ENCODE peak calls at places on chromosomes 7 and 10, in six cellular contexts. O is IMR-90, V is mesenchymal stem cell, K is neuronal stem cell, F is H1, X is trophoblast cell. A is an unnamed sample.
A peak's percentile ranks its signal among the peaks of the same experiment; 100 is the strongest.

GRCh38 chr7:83190659-83191389 is 28.1 kb upstream of the PCLO start:
- DNase-seq in O (no peak), V (no peak), K (no peak), F (no peak), X (no peak), A (no peak)

GRCh38 chr7:48748081-48748833 is 176.1 kb upstream of the CDC14C start:
- DNase-seq in O (no peak), V (no peak), K (no peak), F (no peak), X (no peak), A (no peak)

GRCh38 chr7:96126382-96126781 is 195.5 kb downstream of the SLC25A13 start:
- DNase-seq in O (no peak), V (no peak), K (no peak), F (no peak), X (no peak), A (no peak)

GRCh38 chr7:151088856-151089699 is 2.8 kb downstream of the AGAP3 start:
- DNase-seq in O (peak; percentile 76), V (peak; percentile 98), K (peak; percentile 58), F (no peak), X (no peak), A (no peak)

GRCh38 chr10:91901784-91902677 is 7.3 kb downstream of the FGFBP3 start:
- DNase-seq in O (peak; percentile 97), V (peak; percentile 96), K (no peak), F (no peak), X (peak; percentile 54), A (no peak)

GRCh38 chr7:108335264-108335918 is 120.8 kb downstream of the NRCAM start:
- DNase-seq in O (no peak), V (peak; percentile 4), K (no peak), F (no peak), X (peak; percentile 6), A (no peak)

GRCh38 chr7:133481676-133482075 is 228.8 kb downstream of the EXOC4 start:
- DNase-seq in O (peak; percentile 83), V (peak; percentile 51), K (no peak), F (no peak), X (no peak), A (no peak)

GRCh38 chr7:1094870-1095269 is 7.0 kb downstream of the GPER1 start:
- DNase-seq in O (no peak), V (no peak), K (no peak), F (no peak), X (no peak), A (no peak)

GRCh38 chr10:119166564-119166963 is 1.1 kb upstream of the SFXN4 start:
- DNase-seq in O (no peak), V (no peak), K (no peak), F (no peak), X (no peak), A (no peak)

GRCh38 chr7:128005117-128005516 is 26.1 kb downstream of the LRRC4 start:
- DNase-seq in O (no peak), V (no peak), K (no peak), F (no peak), X (no peak), A (no peak)

GRCh38 chr7:144526912-144527610 is 123.6 kb upstream of the NOBOX start:
- DNase-seq in O (no peak), V (no peak), K (no peak), F (no peak), X (no peak), A (no peak)

GRCh38 chr10:35289198-35289597 is 47.1 kb upstream of the CCNY start:
- DNase-seq in O (no peak), V (no peak), K (no peak), F (no peak), X (no peak), A (no peak)

GRCh38 chr7:108973075-108973474 is 403.4 kb downstream of the DNAJB9 start:
- DNase-seq in O (no peak), V (no peak), K (no peak), F (no peak), X (no peak), A (no peak)

GRCh38 chr7:91183408-91183807 is 80.8 kb upstream of the FZD1 start:
- DNase-seq in O (no peak), V (no peak), K (no peak), F (no peak), X (no peak), A (no peak)

GRCh38 chr7:23477170-23477525 is 6.9 kb upstream of the IGF2BP3 start:
- DNase-seq in O (no peak), V (no peak), K (no peak), F (no peak), X (no peak), A (no peak)

GRCh38 chr10:8539056-8539455 is 484.6 kb downstream of the GATA3 start:
- DNase-seq in O (no peak), V (no peak), K (no peak), F (no peak), X (no peak), A (no peak)

GRCh38 chr7:47443049-47443448 is 138.9 kb downstream of the TNS3 start:
- DNase-seq in O (no peak), V (peak; percentile 33), K (no peak), F (no peak), X (no peak), A (no peak)

GRCh38 chr7:84669177-84669732 is 474.7 kb upstream of the SEMA3A start:
- DNase-seq in O (no peak), V (no peak), K (no peak), F (no peak), X (no peak), A (no peak)

GRCh38 chr7:54955296-54955695 is 63.5 kb upstream of the EGFR start:
- DNase-seq in O (no peak), V (no peak), K (no peak), F (no peak), X (no peak), A (no peak)

GRCh38 chr7:94115316-94115715 is 111.2 kb upstream of the BET1 start:
- DNase-seq in O (peak; percentile 33), V (no peak), K (no peak), F (no peak), X (no peak), A (no peak)

GRCh38 chr7:28921822-28922221 is 36.3 kb downstream of the TRIL start:
- DNase-seq in O (peak; percentile 68), V (peak; percentile 77), K (peak; percentile 51), F (no peak), X (peak; percentile 60), A (peak; percentile 46)

GRCh38 chr10:8913720-8914119 is 859.2 kb downstream of the GATA3 start:
- DNase-seq in O (no peak), V (no peak), K (no peak), F (no peak), X (no peak), A (no peak)

GRCh38 chr10:44671321-44671720 is 239.8 kb upstream of the TMEM72 start:
- DNase-seq in O (no peak), V (no peak), K (no peak), F (no peak), X (no peak), A (no peak)

GRCh38 chr10:44673245-44673999 is 237.7 kb upstream of the TMEM72 start:
- DNase-seq in O (no peak), V (peak; percentile 15), K (no peak), F (no peak), X (no peak), A (no peak)

GRCh38 chr10:44668336-44668735 is 242.8 kb upstream of the TMEM72 start:
- DNase-seq in O (no peak), V (peak; percentile 12), K (no peak), F (no peak), X (no peak), A (no peak)
- H4K91ac ChIP-seq in O (no peak overlapping the region), V (no peak overlapping the region), K (no peak overlapping the region), F (no peak overlapping the region), X (no peak overlapping the region), A (no peak overlapping the region)

DNA sequence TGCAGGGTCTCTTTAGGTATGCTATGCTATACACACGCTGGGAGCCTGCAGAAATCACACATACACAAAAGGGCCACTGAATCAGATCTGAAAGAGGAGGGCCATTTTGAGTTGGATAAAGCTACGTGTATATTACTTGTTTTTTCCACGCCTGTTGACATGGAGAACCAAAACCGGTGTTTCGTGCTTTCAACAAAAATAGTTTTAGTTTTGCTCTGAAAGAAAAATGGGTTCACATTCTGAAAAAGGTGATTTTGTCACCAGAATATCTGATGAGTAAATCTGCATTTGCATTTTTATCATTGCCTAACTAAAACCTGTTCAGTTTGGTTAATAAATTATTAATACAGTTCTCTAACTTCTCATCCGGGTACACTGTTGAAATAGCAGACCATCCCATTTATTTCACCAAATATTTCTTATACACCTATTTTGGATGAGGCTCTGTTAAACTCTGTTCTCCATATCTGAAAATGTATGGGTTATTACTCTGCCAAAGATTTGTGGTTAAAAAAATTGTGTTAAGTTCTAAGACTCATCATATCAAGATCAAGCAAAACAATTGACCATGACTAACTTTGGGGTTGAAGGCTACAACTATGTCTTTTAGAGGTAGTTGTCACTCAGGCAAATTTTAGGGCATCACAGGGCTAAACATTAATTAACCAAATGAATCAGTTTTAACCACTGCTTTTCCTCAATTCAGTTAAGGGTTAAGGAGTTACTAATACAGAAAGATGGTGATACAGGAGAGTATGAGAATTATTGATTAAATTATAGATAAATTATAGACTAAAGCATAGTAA is 101.2 kb upstream of the RPA3 start:
- DNase-seq in O (no peak), V (no peak), K (no peak), F (no peak), X (no peak), A (no peak)
- H4K91ac ChIP-seq in O (no peak overlapping the region), V (no peak overlapping the region), K (no peak overlapping the region), F (no peak overlapping the region), X (no peak overlapping the region), A (no peak overlapping the region)

DNA sequence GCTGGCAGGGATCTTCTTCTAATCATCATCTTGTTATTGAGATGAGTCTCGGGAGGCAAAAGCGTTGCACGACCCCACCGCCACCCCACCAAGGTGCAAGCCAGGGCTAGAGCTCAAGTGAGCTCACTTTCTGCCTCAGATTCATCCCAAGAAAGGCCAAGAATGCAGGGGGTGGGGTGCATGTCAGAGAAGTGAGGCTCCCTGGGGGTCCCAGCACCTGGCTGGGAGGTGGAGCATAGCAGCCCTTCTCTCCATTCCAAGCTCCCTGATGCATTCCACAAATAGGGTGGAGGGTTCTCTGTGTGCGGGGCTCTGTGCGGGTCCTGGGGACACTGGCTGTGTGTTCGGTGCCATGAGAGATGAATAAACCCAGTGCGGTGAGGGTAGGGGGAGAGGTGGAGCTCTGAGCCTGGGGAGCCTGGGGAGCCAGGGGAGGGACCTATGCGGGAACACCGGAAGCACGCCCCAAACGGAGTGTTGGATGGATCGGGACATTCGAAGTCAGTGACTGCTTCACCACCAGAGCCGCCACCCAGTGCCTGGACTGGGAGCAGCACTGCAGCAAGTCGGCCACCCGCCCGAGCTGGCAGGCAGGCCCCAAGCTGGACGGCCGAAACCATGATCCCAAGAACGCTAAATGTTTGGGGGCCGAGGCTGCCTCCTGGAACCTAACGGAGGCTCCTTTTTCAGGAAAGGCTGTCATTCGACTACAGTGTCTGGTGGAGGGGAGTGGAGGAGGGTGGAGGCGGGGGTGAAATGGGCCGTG is 17.9 kb upstream of the HMX3 start:
- DNase-seq in O (no peak), V (no peak), K (no peak), F (no peak), X (no peak), A (peak; percentile 84)
- H4K91ac ChIP-seq in O (no peak overlapping the region), V (no peak overlapping the region), K (no peak overlapping the region), F (peak overlapping the region; percentile 48), X (no peak overlapping the region), A (no peak overlapping the region)

GRCh38 chr10:43605850-43606322 is 352 bp upstream of the ZNF485 start:
- DNase-seq in O (no peak), V (no peak), K (no peak), F (no peak), X (no peak), A (no peak)

GRCh38 chr10:43610636-43611035 is 4.4 kb downstream of the ZNF485 start:
- DNase-seq in O (peak; percentile 43), V (no peak), K (no peak), F (no peak), X (no peak), A (no peak)

GRCh38 chr10:43607199-43607573 is 948 bp downstream of the ZNF485 start:
- DNase-seq in O (no peak), V (no peak), K (no peak), F (no peak), X (no peak), A (no peak)

GRCh38 chr10:43606323-43607198 is at the start of gene ZNF485:
- DNase-seq in O (peak; percentile 64), V (peak; percentile 61), K (peak; percentile 43), F (peak; percentile 33), X (peak; percentile 37), A (peak; percentile 83)
- H4K91ac ChIP-seq in O (no peak within 1 kb of the TSS), V (peak within 1 kb of the TSS; percentile 3), K (no peak within 1 kb of the TSS), F (peak within 1 kb of the TSS; percentile 60), X (no peak within 1 kb of the TSS), A (no peak within 1 kb of the TSS)

A was measured in H9.